ENCODE peak calls at places on chromosomes 4 and X, in five cellular contexts. One of them, this sample, is unnamed.
A peak's percentile ranks its signal among the peaks of the same experiment; 100 is the strongest.

GRCh38 chr4:94274912-94275311 is 67.2 kb downstream of the SMARCAD1 start:
- DNase-seq in DND-41: no peak
- DNase-seq in cardiac fibroblast: peak; percentile 59
- DNase-seq in AG09309: peak; percentile 29
- DNase-seq in OCI-LY7: no peak
- DNase-seq in this sample: no peak

GRCh38 chr4:102675142-102675541 is 85.6 kb downstream of the MANBA start:
- DNase-seq in DND-41: no peak
- DNase-seq in cardiac fibroblast: peak; percentile 38
- DNase-seq in AG09309: no peak
- DNase-seq in OCI-LY7: no peak
- DNase-seq in this sample: no peak

GRCh38 chr4:153114771-153115321 is 89.4 kb upstream of the TRIM2 start:
- DNase-seq in DND-41: no peak
- DNase-seq in cardiac fibroblast: peak; percentile 81
- DNase-seq in AG09309: peak; percentile 46
- DNase-seq in OCI-LY7: no peak
- DNase-seq in this sample: no peak

GRCh38 chrX:153773218-153773611 is 7.6 kb upstream of the SRPK3 start:
- DNase-seq in DND-41: no peak
- DNase-seq in cardiac fibroblast: no peak
- DNase-seq in AG09309: no peak
- DNase-seq in OCI-LY7: no peak
- DNase-seq in this sample: no peak

GRCh38 chrX:13990126-13990525 is 39.6 kb downstream of the GEMIN8 start:
- DNase-seq in DND-41: no peak
- DNase-seq in cardiac fibroblast: no peak
- DNase-seq in AG09309: no peak
- DNase-seq in OCI-LY7: no peak
- DNase-seq in this sample: no peak

GRCh38 chr4:83223781-83224180 is 60.8 kb downstream of the COQ2 start:
- DNase-seq in DND-41: no peak
- DNase-seq in cardiac fibroblast: no peak
- DNase-seq in AG09309: no peak
- DNase-seq in OCI-LY7: no peak
- DNase-seq in this sample: no peak

GRCh38 chrX:9249452-9249851 is 215.4 kb upstream of the TBL1X start:
- DNase-seq in DND-41: no peak
- DNase-seq in cardiac fibroblast: no peak
- DNase-seq in AG09309: no peak
- DNase-seq in OCI-LY7: no peak
- DNase-seq in this sample: no peak

GRCh38 chrX:12421918-12422317 is 283.6 kb downstream of the FRMPD4 start:
- DNase-seq in DND-41: no peak
- DNase-seq in cardiac fibroblast: peak; percentile 42
- DNase-seq in AG09309: no peak
- DNase-seq in OCI-LY7: no peak
- DNase-seq in this sample: no peak

GRCh38 chr4:68872442-68873217 is 56.8 kb downstream of the UGT2B10 start:
- DNase-seq in DND-41: no peak
- DNase-seq in cardiac fibroblast: no peak
- DNase-seq in AG09309: no peak
- DNase-seq in OCI-LY7: no peak
- DNase-seq in this sample: no peak

GRCh38 chr4:158459085-158459820 is 62.4 kb upstream of the RXFP1 start:
- DNase-seq in DND-41: no peak
- DNase-seq in cardiac fibroblast: peak; percentile 36
- DNase-seq in AG09309: no peak
- DNase-seq in OCI-LY7: no peak
- DNase-seq in this sample: no peak

GRCh38 chrX:19617550-19617949 is 102.2 kb upstream of the MAP3K15 start:
- DNase-seq in DND-41: no peak
- DNase-seq in cardiac fibroblast: no peak
- DNase-seq in AG09309: no peak
- DNase-seq in OCI-LY7: no peak
- DNase-seq in this sample: no peak

GRCh38 chrX:153511784-153512500 is 5.5 kb upstream of the ATP2B3 start:
- DNase-seq in DND-41: no peak
- DNase-seq in cardiac fibroblast: no peak
- DNase-seq in AG09309: no peak
- DNase-seq in OCI-LY7: no peak
- DNase-seq in this sample: no peak

GRCh38 chr4:20172070-20172760 is 79.5 kb upstream of the SLIT2 start:
- DNase-seq in DND-41: no peak
- DNase-seq in cardiac fibroblast: no peak
- DNase-seq in AG09309: no peak
- DNase-seq in OCI-LY7: no peak
- DNase-seq in this sample: no peak

GRCh38 chr4:140135529-140136021 is 18.4 kb downstream of the MAML3 start:
- DNase-seq in DND-41: no peak
- DNase-seq in cardiac fibroblast: peak; percentile 9
- DNase-seq in AG09309: no peak
- DNase-seq in OCI-LY7: no peak
- DNase-seq in this sample: no peak

DNA sequence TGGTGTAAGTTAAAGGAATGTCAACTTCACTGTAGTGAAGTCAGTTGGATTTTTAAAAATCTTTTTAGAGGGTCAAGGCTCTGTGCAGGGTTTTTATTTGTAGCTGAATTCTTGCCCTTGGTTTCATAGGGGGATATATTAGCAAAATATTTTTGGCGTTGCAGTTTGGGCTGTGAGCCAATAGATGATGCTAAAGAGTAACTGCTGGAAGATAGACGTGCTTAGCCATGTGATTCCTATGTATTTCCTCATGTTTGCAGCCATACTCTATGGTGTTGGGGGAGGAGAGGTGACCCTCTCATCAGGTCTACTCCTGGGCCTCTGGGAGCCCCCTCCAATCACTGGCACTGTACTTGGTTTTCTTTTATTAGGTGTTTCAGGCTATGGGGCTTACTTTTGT is 246.7 kb upstream of the ARHGAP24 start:
- DNase-seq in DND-41: no peak
- DNase-seq in cardiac fibroblast: no peak
- DNase-seq in AG09309: no peak
- DNase-seq in OCI-LY7: peak; percentile 13
- DNase-seq in this sample: peak; percentile 8
- TF ChIP-seq CTCF in DND-41: no peak
- TF ChIP-seq CTCF in cardiac fibroblast: no peak
- TF ChIP-seq CTCF in AG09309: no peak
- TF ChIP-seq CTCF in OCI-LY7: peak; percentile 71
- TF ChIP-seq CTCF in this sample: peak; percentile 50

GRCh38 chr4:169070071-169070894 is 60.2 kb upstream of the CBR4 start:
- DNase-seq in DND-41: no peak
- DNase-seq in cardiac fibroblast: peak; percentile 96
- DNase-seq in AG09309: peak; percentile 95
- DNase-seq in OCI-LY7: no peak
- DNase-seq in this sample: no peak
- H3K4me3 ChIP-seq in DND-41: no peak overlapping the region
- H3K4me3 ChIP-seq in cardiac fibroblast: no peak overlapping the region
- H3K4me3 ChIP-seq in AG09309: no peak overlapping the region
- H3K4me3 ChIP-seq in OCI-LY7: no peak overlapping the region
- H3K4me3 ChIP-seq in this sample: no peak overlapping the region

DNA sequence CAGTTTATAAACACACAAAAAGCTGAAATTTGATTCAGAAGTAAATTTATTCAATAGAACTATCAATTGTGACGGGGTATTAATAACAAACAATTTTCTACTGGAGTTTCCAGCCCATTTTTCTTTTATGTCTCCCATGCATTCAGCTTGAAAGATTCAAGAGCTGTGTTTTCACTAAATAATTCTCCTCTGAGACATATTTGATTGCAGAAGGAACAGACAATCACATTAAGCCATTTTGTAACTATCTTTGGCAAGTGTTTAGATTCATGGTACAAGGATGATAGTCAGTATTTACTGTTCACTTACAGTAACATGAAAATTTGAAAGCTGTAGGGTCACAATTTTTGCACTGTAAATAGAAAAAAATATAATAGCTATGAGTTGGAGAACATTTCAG is 198.4 kb upstream of the TACR3 start:
- DNase-seq in DND-41: no peak
- DNase-seq in cardiac fibroblast: no peak
- DNase-seq in AG09309: no peak
- DNase-seq in OCI-LY7: no peak
- DNase-seq in this sample: no peak
- TF ChIP-seq CTCF in DND-41: no peak
- TF ChIP-seq CTCF in cardiac fibroblast: no peak
- TF ChIP-seq CTCF in AG09309: no peak
- TF ChIP-seq CTCF in OCI-LY7: no peak
- TF ChIP-seq CTCF in this sample: no peak

DNA sequence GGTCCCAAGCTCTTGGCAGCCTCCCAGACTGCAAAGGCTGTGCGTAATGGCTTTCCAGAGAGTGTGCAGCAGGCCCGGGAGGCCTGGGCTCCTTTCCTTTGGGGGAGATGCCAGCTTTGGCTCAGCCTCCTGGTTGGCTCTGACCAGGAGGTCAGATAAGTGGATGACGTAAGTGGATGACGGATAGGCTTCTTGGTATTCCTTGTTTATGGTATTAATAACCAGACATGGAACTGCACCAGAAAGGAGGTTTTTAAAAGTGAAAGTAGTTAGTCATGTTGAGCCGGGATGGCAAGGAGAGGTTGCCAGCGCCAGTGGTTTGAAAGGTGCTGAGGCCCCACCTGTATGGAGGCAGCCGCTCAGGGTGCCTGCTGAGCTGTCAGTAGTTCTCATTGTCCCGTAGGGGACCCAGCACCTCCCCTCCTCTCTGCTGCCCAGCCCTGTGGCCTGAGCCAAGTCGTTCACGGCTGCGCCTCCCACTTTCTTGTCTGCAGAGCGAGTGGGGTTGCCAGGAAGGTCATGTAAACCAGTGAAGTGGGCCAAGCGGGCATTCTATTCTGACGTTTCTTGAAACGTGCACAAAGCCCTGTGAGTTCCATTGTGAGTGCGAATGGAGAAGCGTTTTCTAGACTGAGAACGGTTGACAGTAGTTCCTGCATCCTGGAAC is 28.7 kb upstream of the STOX2 start:
- DNase-seq in DND-41: no peak
- DNase-seq in cardiac fibroblast: peak; percentile 58
- DNase-seq in AG09309: peak; percentile 23
- DNase-seq in OCI-LY7: no peak
- DNase-seq in this sample: no peak
- H3K4me3 ChIP-seq in DND-41: no peak overlapping the region
- H3K4me3 ChIP-seq in cardiac fibroblast: peak overlapping the region; percentile 36
- H3K4me3 ChIP-seq in AG09309: peak overlapping the region; percentile 32
- H3K4me3 ChIP-seq in OCI-LY7: no peak overlapping the region
- H3K4me3 ChIP-seq in this sample: no peak overlapping the region

GRCh38 chr4:186201535-186202230 is 10.3 kb downstream of the CYP4V2 start:
- DNase-seq in DND-41: no peak
- DNase-seq in cardiac fibroblast: peak; percentile 14
- DNase-seq in AG09309: no peak
- DNase-seq in OCI-LY7: peak; percentile 83
- DNase-seq in this sample: peak; percentile 56
- TF ChIP-seq CTCF in DND-41: peak; percentile 44
- TF ChIP-seq CTCF in cardiac fibroblast: peak; percentile 44
- TF ChIP-seq CTCF in AG09309: peak; percentile 27
- TF ChIP-seq CTCF in OCI-LY7: peak; percentile 98
- TF ChIP-seq CTCF in this sample: peak; percentile 56

GRCh38 chr4:38669233-38669632 is 5.2 kb downstream of the KLF3 start:
- DNase-seq in DND-41: no peak
- DNase-seq in cardiac fibroblast: peak; percentile 41
- DNase-seq in AG09309: no peak
- DNase-seq in OCI-LY7: no peak
- DNase-seq in this sample: no peak
- H3K4me3 ChIP-seq in DND-41: no peak overlapping the region
- H3K4me3 ChIP-seq in cardiac fibroblast: no peak overlapping the region
- H3K4me3 ChIP-seq in AG09309: no peak overlapping the region
- H3K4me3 ChIP-seq in OCI-LY7: no peak overlapping the region
- H3K4me3 ChIP-seq in this sample: no peak overlapping the region

This sample was measured in GM12865.